ENCODE peak calls at places on chromosomes 1 and 21, in six cellular contexts. W is SJSA1, P is brain microvascular endothelial cell, T is HTR-8/SVneo, Z is cardiac fibroblast, U is iris pigment epithelial cell. A is an unnamed sample.

GRCh38 chr1:175188936-175189335 is 3.6 kb downstream of the KIAA0040 start:
- DNase-seq in P (no peak), W (no peak), U (no peak), Z (no peak), T (no peak), A (no peak)

GRCh38 chr1:88658419-88658818 is 25.7 kb upstream of the PKN2 start:
- DNase-seq in W (no peak), T (no peak), P (no peak), U (no peak), Z (no peak), A (no peak)

GRCh38 chr1:178311164-178311563 is 185.6 kb downstream of the CLEC20A start:
- DNase-seq in W (no peak), T (no peak), U (peak; percentile 29), P (no peak), Z (peak; percentile 46), A (no peak)

GRCh38 chr1:199302554-199302953 is 663.7 kb downstream of the PTPRC start:
- DNase-seq in P (peak; percentile 42), T (no peak), U (peak; percentile 83), Z (peak; percentile 71), W (no peak), A (peak; percentile 60)

GRCh38 chr1:53508991-53509663 is 49.9 kb downstream of the DMRTB1 start:
- DNase-seq in U (peak; percentile 41), P (no peak), T (no peak), Z (peak; percentile 29), W (no peak), A (peak; percentile 31)

GRCh38 chr1:184941735-184942134 is 32.6 kb downstream of the NIBAN1 start:
- DNase-seq in T (no peak), W (no peak), P (no peak), U (no peak), Z (no peak), A (no peak)

GRCh38 chr1:234585333-234586055 is 24.5 kb downstream of the IRF2BP2 start:
- DNase-seq in T (no peak), Z (peak; percentile 66), W (peak; percentile 70), U (peak; percentile 33), P (peak; percentile 61), A (peak; percentile 23)

GRCh38 chr1:165898837-165899236 is 71.4 kb downstream of the UCK2 start:
- DNase-seq in T (peak; percentile 91), W (peak; percentile 94), P (peak; percentile 97), U (peak; percentile 99), Z (peak; percentile 94), A (peak; percentile 99)

GRCh38 chr1:73943270-73943669 is 254.7 kb downstream of the LRRIQ3 start:
- DNase-seq in P (no peak), T (no peak), Z (no peak), U (no peak), W (no peak), A (no peak)

GRCh38 chr1:59487335-59488031 is 190.6 kb downstream of the FGGY start:
- DNase-seq in T (peak; percentile 15), W (no peak), P (peak; percentile 42), U (peak; percentile 79), Z (peak; percentile 35), A (peak; percentile 43)

GRCh38 chr21:43881283-43881682 is 16.3 kb downstream of the AGPAT3 start:
- DNase-seq in Z (no peak), T (no peak), W (no peak), P (no peak), U (no peak), A (no peak)

GRCh38 chr21:42562816-42563215 is 49.2 kb downstream of the SLC37A1 start:
- DNase-seq in Z (no peak), W (no peak), U (no peak), P (no peak), T (no peak), A (no peak)

GRCh38 chr21:45860493-45861155 is 120.9 kb upstream of the COL6A1 start:
- DNase-seq in W (no peak), U (no peak), P (no peak), T (no peak), Z (no peak), A (no peak)

GRCh38 chr1:98388431-98388830 is 273.1 kb upstream of the SNX7 start:
- DNase-seq in Z (peak; percentile 81), P (peak; percentile 78), U (peak; percentile 94), T (peak; percentile 17), W (peak; percentile 43), A (peak; percentile 88)

GRCh38 chr1:194952171-194952570 is 1656.1 kb downstream of the KCNT2 start:
- DNase-seq in P (no peak), Z (no peak), U (no peak), W (no peak), T (no peak), A (no peak)